ENCODE peak calls at places on chromosomes 7 and 10, in eight cellular contexts. T is esophagus squamous epithelium, C is heart right ventricle, P is thoracic aorta, B is choroid plexus epithelial cell, I is lower leg skin, V is cardiac muscle cell, F is body of pancreas. R is an unnamed sample.

GRCh38 chr10:112763916-112764520 is 186.0 kb upstream of the TCF7L2 start:
- DNase-seq in T (no peak), C (no peak), P (no peak), B (peak; percentile 62), I (no peak), V (no peak), F (no peak), R (no peak)

GRCh38 chr7:34839645-34840044 is 181.6 kb downstream of the NPSR1 start:
- DNase-seq in T (no peak), C (no peak), P (no peak), B (no peak), I (no peak), V (no peak), F (no peak), R (no peak)

GRCh38 chr10:7512487-7512886 is 101.7 kb upstream of the SFMBT2 start:
- DNase-seq in T (no peak), C (no peak), P (no peak), B (no peak), I (no peak), V (no peak), F (no peak), R (no peak)

GRCh38 chr7:130273863-130274262 is 7.2 kb downstream of the CPA2 start:
- DNase-seq in T (no peak), C (no peak), P (no peak), B (no peak), I (no peak), V (peak; percentile 11), F (no peak), R (no peak)

GRCh38 chr7:24750441-24751055 is 6.7 kb downstream of the GSDME start:
- DNase-seq in T (no peak), C (no peak), P (no peak), B (peak; percentile 48), I (no peak), V (no peak), F (no peak), R (no peak)

GRCh38 chr10:44873156-44873555 is 38.0 kb upstream of the TMEM72 start:
- DNase-seq in T (no peak), C (no peak), P (no peak), B (no peak), I (no peak), V (no peak), F (no peak), R (no peak)

GRCh38 chr7:151550601-151551286 is 31.0 kb upstream of the RHEB start:
- DNase-seq in T (no peak), C (no peak), P (no peak), B (peak; percentile 94), I (no peak), V (no peak), F (peak; percentile 52), R (no peak)

GRCh38 chr10:71837085-71837827 is 13.8 kb downstream of the PSAP start:
- DNase-seq in T (no peak), C (no peak), P (no peak), B (peak; percentile 48), I (no peak), V (peak; percentile 52), F (no peak), R (no peak)

GRCh38 chr7:93147358-93147757 is 827 bp downstream of the SAMD9L start:
- DNase-seq in T (no peak), C (no peak), P (no peak), B (peak; percentile 68), I (peak; percentile 82), V (no peak), F (no peak), R (no peak)

DNA sequence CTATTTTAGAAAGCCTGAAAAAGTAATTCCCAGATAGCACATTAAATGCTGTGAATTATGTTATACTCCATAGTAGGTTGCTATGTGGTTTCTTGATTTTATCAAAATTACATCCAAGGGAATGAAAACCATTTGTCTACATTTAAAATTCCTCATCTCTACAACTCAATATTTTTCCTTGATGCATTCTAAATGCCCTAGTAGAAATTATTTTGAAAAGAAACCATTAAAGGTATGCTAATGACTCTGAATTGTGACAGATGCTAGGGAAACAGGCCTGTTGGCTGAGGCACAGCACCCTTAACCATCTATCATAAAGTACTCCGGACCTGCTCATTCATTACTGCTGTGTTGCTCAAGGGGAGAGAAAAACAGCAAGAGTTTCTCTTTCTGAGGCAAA is 131.2 kb downstream of the CHCHD3 start:
- DNase-seq in T (no peak), C (no peak), P (no peak), B (no peak), I (no peak), V (no peak), F (no peak), R (no peak)
- TF ChIP-seq CTCF in T (no peak), C (no peak), P (no peak), B (no peak), I (no peak), V (no peak), F (no peak), R (no peak)

GRCh38 chr10:11697718-11698527 is 44.3 kb upstream of the ECHDC3 start:
- DNase-seq in T (no peak), C (no peak), P (no peak), B (no peak), I (no peak), V (no peak), F (no peak), R (no peak)
- TF ChIP-seq CTCF in T (no peak), C (no peak), P (no peak), B (no peak), I (no peak), V (no peak), F (no peak), R (no peak)

DNA sequence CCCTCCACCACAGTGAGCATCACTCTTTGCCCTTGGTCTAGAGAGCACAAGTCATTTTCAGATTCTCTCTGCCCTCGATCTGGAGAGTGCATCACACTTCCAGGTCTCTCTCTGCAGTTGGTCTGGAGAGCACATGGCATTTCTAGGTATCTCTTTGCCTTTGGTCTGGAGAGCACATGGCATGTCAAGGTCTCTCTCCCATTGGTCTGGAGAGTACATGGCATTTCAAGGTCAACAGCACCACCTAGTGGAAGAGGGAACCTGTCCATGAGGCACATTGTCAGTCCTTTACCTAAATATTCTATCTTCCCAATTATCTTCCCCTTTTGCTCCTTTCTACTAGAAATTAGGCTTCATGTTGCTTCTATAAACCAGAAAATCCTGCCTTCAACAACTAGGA is 1139.4 kb downstream of the XPNPEP1 start:
- DNase-seq in T (no peak), C (no peak), P (no peak), B (peak; percentile 88), I (no peak), V (no peak), F (no peak), R (no peak)
- TF ChIP-seq CTCF in T (no peak), C (no peak), P (no peak), B (peak; percentile 68), I (no peak), V (peak; percentile 38), F (no peak), R (peak; percentile 49)

GRCh38 chr7:21191317-21192073 is 236.4 kb upstream of the SP4 start:
- DNase-seq in T (no peak), C (no peak), P (no peak), B (no peak), I (no peak), V (no peak), F (no peak), R (no peak)

GRCh38 chr7:21198929-21199328 is 229.0 kb upstream of the SP4 start:
- DNase-seq in T (no peak), C (no peak), P (no peak), B (no peak), I (no peak), V (no peak), F (no peak), R (no peak)

GRCh38 chr7:21194936-21195335 is 232.9 kb upstream of the SP4 start:
- DNase-seq in T (no peak), C (no peak), P (no peak), B (no peak), I (no peak), V (no peak), F (no peak), R (no peak)

GRCh38 chr7:21192662-21193061 is 235.2 kb upstream of the SP4 start:
- DNase-seq in T (no peak), C (no peak), P (no peak), B (peak; percentile 2), I (no peak), V (no peak), F (no peak), R (no peak)

GRCh38 chr7:21193895-21194294 is 234.0 kb upstream of the SP4 start:
- DNase-seq in T (no peak), C (no peak), P (no peak), B (no peak), I (no peak), V (no peak), F (no peak), R (no peak)
- TF ChIP-seq CTCF in T (no peak), C (no peak), P (no peak), B (no peak), I (no peak), V (no peak), F (no peak), R (no peak)

DNA sequence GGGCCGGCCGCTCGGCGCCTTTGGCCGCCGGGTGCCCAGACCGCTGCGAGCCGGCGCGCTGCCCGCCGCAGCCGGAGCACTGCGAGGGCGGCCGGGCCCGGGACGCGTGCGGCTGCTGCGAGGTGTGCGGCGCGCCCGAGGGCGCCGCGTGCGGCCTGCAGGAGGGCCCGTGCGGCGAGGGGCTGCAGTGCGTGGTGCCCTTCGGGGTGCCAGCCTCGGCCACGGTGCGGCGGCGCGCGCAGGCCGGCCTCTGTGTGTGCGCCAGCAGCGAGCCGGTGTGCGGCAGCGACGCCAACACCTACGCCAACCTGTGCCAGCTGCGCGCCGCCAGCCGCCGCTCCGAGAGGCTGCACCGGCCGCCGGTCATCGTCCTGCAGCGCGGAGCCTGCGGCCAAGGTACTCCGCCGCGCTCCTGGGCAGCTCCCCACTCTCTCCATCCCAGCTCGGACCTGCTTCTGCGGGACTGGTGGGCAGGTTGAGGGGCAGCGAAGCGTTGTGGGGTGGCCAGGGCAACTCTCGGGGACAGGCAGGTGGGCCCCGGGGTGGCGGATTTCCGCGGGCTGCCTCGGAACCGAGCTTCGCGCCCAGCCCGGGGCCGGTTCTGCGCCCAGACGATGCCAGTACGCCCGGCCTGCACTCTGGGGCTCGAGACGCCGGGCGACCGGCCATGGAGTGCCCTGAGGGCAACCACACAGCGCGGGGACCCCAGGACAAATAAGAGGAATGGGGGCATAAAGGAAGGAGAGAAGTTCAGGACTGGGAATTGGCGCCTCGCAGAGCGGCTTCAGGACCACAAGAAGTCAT is 578 bp downstream of the HTRA1 start:
- DNase-seq in T (no peak), C (peak; percentile 36), P (no peak), B (peak; percentile 32), I (peak; percentile 90), V (peak; percentile 58), F (peak; percentile 56), R (no peak)
- TF ChIP-seq CTCF in T (no peak), C (no peak), P (no peak), B (no peak), I (no peak), V (no peak), F (no peak), R (no peak)

GRCh38 chr10:56823849-56824248 is 462.8 kb upstream of the ZWINT start:
- DNase-seq in T (no peak), C (no peak), P (no peak), B (peak; percentile 2), I (no peak), V (no peak), F (no peak), R (no peak)
- TF ChIP-seq CTCF in T (no peak), C (no peak), P (no peak), B (no peak), I (no peak), V (no peak), F (no peak), R (peak; percentile 45)